ENCODE peak calls at places on chromosomes 11 and 22, in nine cellular contexts. One of them, this sample, is unnamed.

GRCh38 chr22:43110927-43111623 is 525 bp downstream of the BIK start:
- DNase-seq in ureter: peak
- DNase-seq in T-helper 1 cell: peak
- DNase-seq in pons: no peak
- DNase-seq in A549: no peak
- DNase-seq in NCI-H748 treated with DMSO at 0.1 percent for 48 hours: no peak
- DNase-seq in GM20000: peak
- DNase-seq in cardiac muscle cell: no peak
- DNase-seq in stimulated activated naive CD8-positive, alpha-beta T cell treated with anti-CD3 and anti-CD28 coated beads, Interleukin-15, amount 100 ng/mL, for 72 hours: peak
- DNase-seq in this sample: no peak

GRCh38 chr22:47195156-47195675 is 432.8 kb downstream of the TBC1D22A start:
- DNase-seq in cardiac muscle cell: no peak
- DNase-seq in stimulated activated naive CD8-positive, alpha-beta T cell treated with anti-CD3 and anti-CD28 coated beads, Interleukin-15, amount 100 ng/mL, for 72 hours: peak
- DNase-seq in pons: no peak
- DNase-seq in NCI-H748 treated with DMSO at 0.1 percent for 48 hours: no peak
- DNase-seq in GM20000: no peak
- DNase-seq in A549: no peak
- DNase-seq in T-helper 1 cell: no peak
- DNase-seq in ureter: no peak
- DNase-seq in this sample: no peak

GRCh38 chr22:37328017-37328416 is 45.7 kb downstream of the CYTH4 start:
- DNase-seq in cardiac muscle cell: peak
- DNase-seq in T-helper 1 cell: no peak
- DNase-seq in GM20000: no peak
- DNase-seq in A549: no peak
- DNase-seq in stimulated activated naive CD8-positive, alpha-beta T cell treated with anti-CD3 and anti-CD28 coated beads, Interleukin-15, amount 100 ng/mL, for 72 hours: no peak
- DNase-seq in pons: no peak
- DNase-seq in NCI-H748 treated with DMSO at 0.1 percent for 48 hours: no peak
- DNase-seq in ureter: no peak
- DNase-seq in this sample: no peak

GRCh38 chr11:66543263-66544107 is 2.4 kb downstream of the ZDHHC24 start:
- DNase-seq in cardiac muscle cell: peak
- DNase-seq in stimulated activated naive CD8-positive, alpha-beta T cell treated with anti-CD3 and anti-CD28 coated beads, Interleukin-15, amount 100 ng/mL, for 72 hours: peak
- DNase-seq in pons: no peak
- DNase-seq in NCI-H748 treated with DMSO at 0.1 percent for 48 hours: no peak
- DNase-seq in A549: no peak
- DNase-seq in T-helper 1 cell: peak
- DNase-seq in GM20000: peak
- DNase-seq in ureter: no peak
- DNase-seq in this sample: no peak

GRCh38 chr11:113419426-113420003 is 31.9 kb downstream of the ANKK1 start:
- DNase-seq in T-helper 1 cell: no peak
- DNase-seq in A549: no peak
- DNase-seq in cardiac muscle cell: no peak
- DNase-seq in NCI-H748 treated with DMSO at 0.1 percent for 48 hours: no peak
- DNase-seq in stimulated activated naive CD8-positive, alpha-beta T cell treated with anti-CD3 and anti-CD28 coated beads, Interleukin-15, amount 100 ng/mL, for 72 hours: no peak
- DNase-seq in ureter: no peak
- DNase-seq in pons: no peak
- DNase-seq in GM20000: no peak
- DNase-seq in this sample: no peak

GRCh38 chr22:31122196-31122531 is 602 bp upstream of the INPP5J start:
- DNase-seq in GM20000: no peak
- DNase-seq in cardiac muscle cell: no peak
- DNase-seq in NCI-H748 treated with DMSO at 0.1 percent for 48 hours: no peak
- DNase-seq in stimulated activated naive CD8-positive, alpha-beta T cell treated with anti-CD3 and anti-CD28 coated beads, Interleukin-15, amount 100 ng/mL, for 72 hours: no peak
- DNase-seq in A549: no peak
- DNase-seq in pons: no peak
- DNase-seq in ureter: no peak
- DNase-seq in T-helper 1 cell: no peak
- DNase-seq in this sample: no peak

GRCh38 chr11:70176940-70177689 is 26.0 kb upstream of the FADD start:
- DNase-seq in stimulated activated naive CD8-positive, alpha-beta T cell treated with anti-CD3 and anti-CD28 coated beads, Interleukin-15, amount 100 ng/mL, for 72 hours: peak
- DNase-seq in cardiac muscle cell: no peak
- DNase-seq in T-helper 1 cell: peak
- DNase-seq in A549: peak
- DNase-seq in GM20000: peak
- DNase-seq in NCI-H748 treated with DMSO at 0.1 percent for 48 hours: no peak
- DNase-seq in ureter: no peak
- DNase-seq in pons: no peak
- DNase-seq in this sample: no peak

GRCh38 chr11:94747136-94748110 is 20.7 kb upstream of the AMOTL1 start:
- DNase-seq in pons: no peak
- DNase-seq in A549: peak
- DNase-seq in GM20000: no peak
- DNase-seq in NCI-H748 treated with DMSO at 0.1 percent for 48 hours: no peak
- DNase-seq in ureter: no peak
- DNase-seq in stimulated activated naive CD8-positive, alpha-beta T cell treated with anti-CD3 and anti-CD28 coated beads, Interleukin-15, amount 100 ng/mL, for 72 hours: no peak
- DNase-seq in T-helper 1 cell: no peak
- DNase-seq in cardiac muscle cell: no peak
- DNase-seq in this sample: no peak

GRCh38 chr11:34696876-34697275 is 76.0 kb downstream of the EHF start:
- DNase-seq in GM20000: no peak
- DNase-seq in A549: no peak
- DNase-seq in ureter: no peak
- DNase-seq in NCI-H748 treated with DMSO at 0.1 percent for 48 hours: no peak
- DNase-seq in pons: no peak
- DNase-seq in T-helper 1 cell: no peak
- DNase-seq in cardiac muscle cell: peak
- DNase-seq in stimulated activated naive CD8-positive, alpha-beta T cell treated with anti-CD3 and anti-CD28 coated beads, Interleukin-15, amount 100 ng/mL, for 72 hours: no peak
- DNase-seq in this sample: no peak

GRCh38 chr11:113411536-113411935 is 24.0 kb downstream of the ANKK1 start:
- DNase-seq in NCI-H748 treated with DMSO at 0.1 percent for 48 hours: no peak
- DNase-seq in pons: no peak
- DNase-seq in ureter: no peak
- DNase-seq in GM20000: no peak
- DNase-seq in T-helper 1 cell: no peak
- DNase-seq in cardiac muscle cell: no peak
- DNase-seq in A549: no peak
- DNase-seq in stimulated activated naive CD8-positive, alpha-beta T cell treated with anti-CD3 and anti-CD28 coated beads, Interleukin-15, amount 100 ng/mL, for 72 hours: no peak
- DNase-seq in this sample: no peak

GRCh38 chr11:44813401-44813800 is 86.6 kb downstream of the TSPAN18 start:
- DNase-seq in ureter: no peak
- DNase-seq in A549: no peak
- DNase-seq in GM20000: no peak
- DNase-seq in T-helper 1 cell: no peak
- DNase-seq in pons: peak
- DNase-seq in stimulated activated naive CD8-positive, alpha-beta T cell treated with anti-CD3 and anti-CD28 coated beads, Interleukin-15, amount 100 ng/mL, for 72 hours: no peak
- DNase-seq in cardiac muscle cell: no peak
- DNase-seq in NCI-H748 treated with DMSO at 0.1 percent for 48 hours: no peak
- DNase-seq in this sample: no peak

GRCh38 chr22:49768077-49768476 is 59.6 kb downstream of the BRD1 start:
- DNase-seq in stimulated activated naive CD8-positive, alpha-beta T cell treated with anti-CD3 and anti-CD28 coated beads, Interleukin-15, amount 100 ng/mL, for 72 hours: no peak
- DNase-seq in T-helper 1 cell: no peak
- DNase-seq in ureter: no peak
- DNase-seq in GM20000: no peak
- DNase-seq in cardiac muscle cell: no peak
- DNase-seq in A549: no peak
- DNase-seq in NCI-H748 treated with DMSO at 0.1 percent for 48 hours: no peak
- DNase-seq in pons: no peak
- DNase-seq in this sample: no peak

GRCh38 chr22:47059701-47060161 is 297.3 kb downstream of the TBC1D22A start:
- DNase-seq in A549: no peak
- DNase-seq in ureter: no peak
- DNase-seq in stimulated activated naive CD8-positive, alpha-beta T cell treated with anti-CD3 and anti-CD28 coated beads, Interleukin-15, amount 100 ng/mL, for 72 hours: no peak
- DNase-seq in GM20000: peak
- DNase-seq in pons: no peak
- DNase-seq in cardiac muscle cell: no peak
- DNase-seq in NCI-H748 treated with DMSO at 0.1 percent for 48 hours: no peak
- DNase-seq in T-helper 1 cell: no peak
- DNase-seq in this sample: no peak

GRCh38 chr11:105689636-105690035 is 79.8 kb downstream of the GRIA4 start:
- DNase-seq in A549: no peak
- DNase-seq in pons: no peak
- DNase-seq in ureter: no peak
- DNase-seq in stimulated activated naive CD8-positive, alpha-beta T cell treated with anti-CD3 and anti-CD28 coated beads, Interleukin-15, amount 100 ng/mL, for 72 hours: no peak
- DNase-seq in NCI-H748 treated with DMSO at 0.1 percent for 48 hours: no peak
- DNase-seq in GM20000: no peak
- DNase-seq in cardiac muscle cell: no peak
- DNase-seq in T-helper 1 cell: no peak
- DNase-seq in this sample: no peak

GRCh38 chr22:44667829-44668189 is 34.2 kb upstream of the PRR5 start:
- DNase-seq in cardiac muscle cell: no peak
- DNase-seq in A549: no peak
- DNase-seq in GM20000: no peak
- DNase-seq in ureter: no peak
- DNase-seq in stimulated activated naive CD8-positive, alpha-beta T cell treated with anti-CD3 and anti-CD28 coated beads, Interleukin-15, amount 100 ng/mL, for 72 hours: peak
- DNase-seq in NCI-H748 treated with DMSO at 0.1 percent for 48 hours: no peak
- DNase-seq in T-helper 1 cell: peak
- DNase-seq in pons: no peak
- DNase-seq in this sample: no peak

GRCh38 chr22:39530692-39531331 is 1.7 kb downstream of the RPS19BP1 start:
- DNase-seq in A549: no peak
- DNase-seq in stimulated activated naive CD8-positive, alpha-beta T cell treated with anti-CD3 and anti-CD28 coated beads, Interleukin-15, amount 100 ng/mL, for 72 hours: no peak
- DNase-seq in ureter: no peak
- DNase-seq in NCI-H748 treated with DMSO at 0.1 percent for 48 hours: no peak
- DNase-seq in GM20000: no peak
- DNase-seq in cardiac muscle cell: peak
- DNase-seq in T-helper 1 cell: no peak
- DNase-seq in pons: no peak
- DNase-seq in this sample: no peak

GRCh38 chr11:86774422-86774821 is 25.9 kb upstream of the PRSS23 start:
- DNase-seq in cardiac muscle cell: no peak
- DNase-seq in NCI-H748 treated with DMSO at 0.1 percent for 48 hours: no peak
- DNase-seq in A549: no peak
- DNase-seq in T-helper 1 cell: no peak
- DNase-seq in stimulated activated naive CD8-positive, alpha-beta T cell treated with anti-CD3 and anti-CD28 coated beads, Interleukin-15, amount 100 ng/mL, for 72 hours: no peak
- DNase-seq in pons: no peak
- DNase-seq in ureter: no peak
- DNase-seq in GM20000: no peak
- DNase-seq in this sample: no peak